ENCODE peak calls at places on chromosomes 2 and 18, in five cellular contexts. K, G, H, I and F are unnamed samples.

GRCh38 chr2:221818569-221818968 is 246.5 kb upstream of the EPHA4 start:
- DNase-seq in K (no peak), G (no peak), H (no peak), I (no peak), F (no peak)

GRCh38 chr2:218881744-218882462 is 1.3 kb downstream of the WNT10A start:
- DNase-seq in K (no peak), G (no peak), H (no peak), I (no peak), F (no peak)

GRCh38 chr2:54377901-54378493 is 78.1 kb upstream of the SPTBN1 start:
- DNase-seq in K (no peak), G (peak), H (no peak), I (no peak), F (no peak)

GRCh38 chr18:12904012-12904516 is 20.0 kb upstream of the PTPN2 start:
- DNase-seq in K (no peak), G (no peak), H (no peak), I (no peak), F (no peak)

GRCh38 chr2:232316382-232317190 is 62.0 kb upstream of the ALPP start:
- DNase-seq in K (no peak), G (peak), H (no peak), I (no peak), F (no peak)

GRCh38 chr2:168456526-168457176 is 579 bp downstream of the CERS6 start:
- DNase-seq in K (peak), G (peak), H (peak), I (no peak), F (peak)

GRCh38 chr2:104872034-104872865 is 18.3 kb downstream of the POU3F3 start:
- DNase-seq in K (peak), G (no peak), H (no peak), I (no peak), F (no peak)

GRCh38 chr2:14806567-14807077 is 174.1 kb downstream of the LRATD1 start:
- DNase-seq in K (no peak), G (no peak), H (no peak), I (no peak), F (no peak)

GRCh38 chr2:71534201-71534600 is 80.8 kb downstream of the DYSF start:
- DNase-seq in K (no peak), G (no peak), H (no peak), I (no peak), F (no peak)

GRCh38 chr18:77736817-77737216 is 487.2 kb downstream of the GALR1 start:
- DNase-seq in K (no peak), G (no peak), H (no peak), I (no peak), F (no peak)

GRCh38 chr2:23414876-23415275 is 29.9 kb downstream of the KLHL29 start:
- DNase-seq in K (no peak), G (no peak), H (no peak), I (no peak), F (no peak)

GRCh38 chr2:55986700-55987440 is 63.3 kb upstream of the EFEMP1 start:
- DNase-seq in K (no peak), G (no peak), H (no peak), I (no peak), F (no peak)

GRCh38 chr2:239225456-239225855 is 175.4 kb downstream of the HDAC4 start:
- DNase-seq in K (no peak), G (no peak), H (no peak), I (no peak), F (no peak)

DNA sequence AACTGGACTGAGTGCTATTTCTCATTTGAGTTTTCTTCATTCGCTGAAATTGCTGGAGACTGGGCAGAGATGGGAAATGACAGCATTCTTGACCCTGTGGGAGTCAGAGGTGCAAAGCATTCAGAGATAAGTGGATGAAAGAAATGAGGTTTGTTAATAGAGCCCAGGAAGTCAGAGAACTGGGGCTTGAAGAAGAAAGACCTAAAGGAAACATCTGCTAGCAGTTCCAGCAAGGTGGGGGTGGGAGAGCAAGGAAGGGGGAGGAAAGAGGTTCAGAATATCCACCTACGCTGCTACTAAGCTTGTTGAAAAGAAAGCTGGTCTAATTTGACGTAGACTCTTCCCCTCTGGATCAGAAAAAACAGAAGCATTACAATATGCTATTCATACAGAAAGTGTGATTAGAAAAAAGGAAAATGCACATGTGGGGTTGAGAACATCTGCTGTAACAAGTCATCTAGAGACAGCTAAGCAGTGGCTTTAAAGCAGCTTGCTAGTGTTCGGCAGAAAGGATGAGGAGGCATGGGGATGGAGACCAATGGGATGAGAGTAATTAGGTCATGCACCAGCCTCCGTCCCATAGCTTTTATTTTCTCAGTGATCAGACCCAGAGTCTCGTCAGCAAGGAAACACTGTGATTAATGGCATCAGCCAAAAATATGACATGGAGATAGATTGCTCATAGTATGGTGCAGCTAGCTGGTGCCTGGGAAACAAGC is 29.7 kb downstream of the NAB1 start:
- DNase-seq in K (no peak), G (peak), H (no peak), I (no peak), F (peak)
- TF ChIP-seq CTCF in K (no peak), G (no peak), H (no peak), I (no peak), F (no peak)

GRCh38 chr2:230225486-230225885 is at the start of gene SP140:
- DNase-seq in K (no peak), G (no peak), H (peak), I (no peak), F (peak)
- TF ChIP-seq CTCF in K (no peak), G (no peak), H (no peak), I (no peak), F (no peak)

DNA sequence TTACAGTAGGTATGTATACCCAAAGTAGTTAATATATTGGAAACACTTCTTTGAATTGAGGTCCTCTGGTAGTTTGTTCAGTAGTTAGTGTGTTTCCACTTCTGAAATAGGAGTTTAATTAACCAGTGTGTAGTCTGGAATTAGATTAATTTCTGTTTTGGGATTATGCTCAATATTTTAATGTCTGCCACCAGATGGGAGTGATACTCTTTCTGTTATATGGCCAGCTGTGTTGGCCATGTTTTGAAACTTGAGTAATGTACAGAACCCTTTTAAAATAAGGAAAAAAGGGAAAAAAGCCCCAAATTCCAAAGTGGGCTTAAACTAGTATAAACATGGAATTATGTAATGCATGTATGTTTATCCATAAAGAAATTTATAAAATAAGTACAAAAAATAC is 147.7 kb downstream of the CTNNA2 start:
- DNase-seq in K (no peak), G (no peak), H (no peak), I (peak), F (no peak)
- TF ChIP-seq CTCF in K (no peak), G (no peak), H (no peak), I (peak), F (no peak)

GRCh38 chr18:23273443-23273966 is 138.2 kb downstream of the CABLES1 start:
- DNase-seq in K (no peak), G (no peak), H (no peak), I (no peak), F (no peak)
- TF ChIP-seq CTCF in K (no peak), G (no peak), H (no peak), I (no peak), F (no peak)

DNA sequence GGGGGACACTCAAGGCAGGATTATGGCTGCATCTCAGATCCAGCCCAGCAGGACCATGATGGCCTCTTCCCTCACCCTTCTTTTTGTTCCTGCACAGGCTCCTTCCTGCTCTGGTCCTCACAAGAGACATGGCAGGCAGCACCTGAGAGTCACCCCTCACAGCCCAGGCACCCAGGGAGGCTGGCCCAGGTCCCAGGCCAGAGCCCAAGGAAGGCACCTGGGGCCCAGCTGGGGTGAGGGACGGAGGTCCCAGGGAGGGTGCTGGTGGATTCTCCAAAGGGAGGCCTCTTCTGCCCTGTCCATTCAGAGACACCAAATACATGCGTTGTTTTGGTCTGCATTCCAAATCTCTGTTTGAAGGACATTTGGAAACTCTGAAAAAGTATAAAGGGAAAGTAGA is 285.4 kb upstream of the HS6ST1 start:
- DNase-seq in K (no peak), G (no peak), H (no peak), I (no peak), F (no peak)
- TF ChIP-seq CTCF in K (no peak), G (no peak), H (no peak), I (no peak), F (no peak)

DNA sequence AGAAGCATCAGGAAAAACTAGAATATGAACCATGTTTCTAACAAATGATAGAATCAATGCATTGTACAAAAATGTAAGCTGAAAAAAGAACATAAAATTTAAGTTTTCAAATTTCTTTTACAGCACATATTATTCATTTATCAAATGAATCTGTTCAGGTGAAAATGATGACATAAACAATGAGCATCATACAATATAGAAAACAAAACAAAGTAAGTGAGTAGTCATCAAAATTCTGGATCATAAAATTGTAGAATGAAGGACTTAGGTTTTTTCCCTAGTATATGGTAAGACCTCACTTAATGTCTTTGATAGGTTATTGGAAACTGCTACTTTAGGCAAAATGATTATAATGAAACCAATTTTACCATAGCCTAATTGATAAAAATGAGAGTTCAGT is 427.0 kb upstream of the KCNH7 start:
- DNase-seq in K (no peak), G (no peak), H (no peak), I (no peak), F (no peak)
- TF ChIP-seq CTCF in K (no peak), G (no peak), H (no peak), I (no peak), F (no peak)

DNA sequence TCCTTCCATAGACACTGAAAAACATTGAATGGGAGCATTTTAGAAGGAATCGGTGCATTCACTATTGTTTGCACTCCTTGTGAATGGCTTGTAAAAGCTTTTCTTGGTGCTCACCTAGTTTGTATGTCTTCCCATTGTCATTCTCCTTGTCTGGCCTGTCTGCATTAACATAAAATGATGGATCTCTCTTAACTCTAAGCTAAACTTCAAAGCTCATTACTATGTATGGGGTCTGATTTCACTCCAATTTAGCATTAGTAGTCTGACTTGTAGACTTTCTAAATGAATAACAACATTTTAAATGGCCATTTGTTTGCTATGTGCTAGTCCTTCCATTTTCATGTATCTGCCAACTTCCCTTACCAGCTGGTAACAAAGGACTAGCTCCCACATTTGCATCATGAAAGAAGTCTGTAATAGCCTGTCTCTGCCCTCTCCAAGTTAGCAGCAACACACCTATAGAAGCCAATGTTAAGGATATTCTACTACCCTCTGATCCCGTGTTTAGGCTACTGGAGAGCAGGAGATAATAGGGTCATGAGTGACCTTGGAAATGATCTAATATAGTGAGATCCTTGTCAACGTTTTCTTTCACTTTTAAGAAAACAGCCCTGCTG is 324.1 kb upstream of the RGPD4 start:
- DNase-seq in K (no peak), G (no peak), H (no peak), I (no peak), F (no peak)
- TF ChIP-seq CTCF in K (no peak), G (no peak), H (no peak), I (no peak), F (no peak)

DNA sequence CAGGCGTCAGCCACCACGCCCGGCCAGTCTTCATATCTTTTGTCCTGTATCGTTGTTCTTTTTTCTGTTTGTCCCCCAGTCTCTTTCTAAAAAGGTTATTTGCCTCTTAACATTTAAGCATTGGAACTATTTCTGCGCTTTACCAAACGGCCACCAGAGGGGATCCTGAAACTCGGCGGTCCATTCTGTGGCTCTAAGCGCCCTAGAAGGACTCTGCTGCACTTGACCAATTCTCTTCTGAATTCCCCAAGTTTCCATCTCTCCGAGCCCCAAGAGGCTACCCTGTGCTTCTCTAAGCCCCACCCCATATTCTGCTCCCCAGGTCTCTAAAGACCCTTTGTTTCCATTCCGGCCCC is 33.1 kb upstream of the REG3G start:
- DNase-seq in K (peak), G (peak), H (no peak), I (no peak), F (no peak)
- TF ChIP-seq CTCF in K (peak), G (peak), H (no peak), I (no peak), F (peak)

GRCh38 chr2:159557437-159558034 is 58.8 kb downstream of the BAZ2B start:
- DNase-seq in K (no peak), G (peak), H (no peak), I (no peak), F (no peak)
- TF ChIP-seq CTCF in K (no peak), G (peak), H (no peak), I (peak), F (peak)